ENCODE peak calls at places on chromosomes 6 and 20, in six cellular contexts. O, F, N, W, K and R are unnamed samples.

GRCh38 chr6:51678905-51679620 is 408.4 kb downstream of the PKHD1 start:
- DNase-seq in O (no peak), F (peak; percentile 22), N (no peak), W (no peak), K (no peak), R (no peak)

GRCh38 chr6:39251406-39251805 is 22.1 kb upstream of the KCNK5 start:
- DNase-seq in O (no peak), F (no peak), N (peak; percentile 70), W (no peak), K (no peak), R (no peak)

GRCh38 chr6:78615430-78615904 is 251.9 kb upstream of the IRAK1BP1 start:
- DNase-seq in O (no peak), F (no peak), N (peak; percentile 15), W (peak; percentile 45), K (no peak), R (no peak)

GRCh38 chr6:7815716-7816115 is 89.8 kb downstream of the BMP6 start:
- DNase-seq in O (no peak), F (no peak), N (no peak), W (no peak), K (no peak), R (no peak)

GRCh38 chr6:55069132-55069781 is 105.1 kb upstream of the HCRTR2 start:
- DNase-seq in O (no peak), F (peak; percentile 11), N (peak; percentile 66), W (peak; percentile 43), K (no peak), R (no peak)

GRCh38 chr6:87824813-87825475 is 122.9 kb upstream of the AKIRIN2 start:
- DNase-seq in O (no peak), F (no peak), N (no peak), W (no peak), K (no peak), R (no peak)

GRCh38 chr20:62964700-62965099 is 12.2 kb downstream of the SLC17A9 start:
- DNase-seq in O (no peak), F (no peak), N (no peak), W (no peak), K (no peak), R (no peak)

GRCh38 chr6:28940294-28940858 is 16.6 kb upstream of the TRIM27 start:
- DNase-seq in O (peak; percentile 73), F (peak; percentile 17), N (peak; percentile 63), W (no peak), K (no peak), R (no peak)

GRCh38 chr20:47825011-47825762 is 39.9 kb upstream of the SULF2 start:
- DNase-seq in O (peak; percentile 29), F (no peak), N (no peak), W (no peak), K (peak; percentile 74), R (no peak)

GRCh38 chr6:79613912-79614311 is 17.2 kb upstream of the SH3BGRL2 start:
- DNase-seq in O (no peak), F (no peak), N (no peak), W (no peak), K (no peak), R (no peak)

GRCh38 chr20:4674672-4675071 is 47.0 kb upstream of the PRND start:
- DNase-seq in O (no peak), F (no peak), N (no peak), W (no peak), K (no peak), R (no peak)

GRCh38 chr6:84575264-84575663 is 189.1 kb downstream of the TBX18 start:
- DNase-seq in O (no peak), F (no peak), N (no peak), W (peak; percentile 81), K (no peak), R (no peak)

GRCh38 chr6:152426276-152426675 is 210.9 kb downstream of the SYNE1 start:
- DNase-seq in O (no peak), F (no peak), N (no peak), W (no peak), K (no peak), R (no peak)

GRCh38 chr20:18663932-18664331 is 76.1 kb downstream of the DTD1 start:
- DNase-seq in O (no peak), F (no peak), N (no peak), W (peak; percentile 52), K (no peak), R (no peak)

GRCh38 chr6:140809694-140810101 is 1323.0 kb upstream of the GJE1 start:
- DNase-seq in O (no peak), F (no peak), N (no peak), W (peak; percentile 76), K (no peak), R (no peak)

GRCh38 chr6:138572200-138572875 is 73.0 kb upstream of the NHSL1 start:
- DNase-seq in O (no peak), F (peak; percentile 79), N (peak; percentile 90), W (peak; percentile 92), K (no peak), R (peak; percentile 83)

GRCh38 chr20:5356921-5357320 is 40.2 kb upstream of the PROKR2 start:
- DNase-seq in O (no peak), F (no peak), N (no peak), W (no peak), K (no peak), R (no peak)

GRCh38 chr6:23637296-23637695 is 488.7 kb upstream of the NRSN1 start:
- DNase-seq in O (no peak), F (no peak), N (no peak), W (no peak), K (no peak), R (no peak)

GRCh38 chr20:5465281-5465680 is 148.5 kb upstream of the PROKR2 start:
- DNase-seq in O (no peak), F (no peak), N (no peak), W (no peak), K (no peak), R (no peak)

GRCh38 chr6:164014716-164015484 is 600.4 kb downstream of the QKI start:
- DNase-seq in O (no peak), F (peak; percentile 41), N (no peak), W (no peak), K (no peak), R (no peak)

GRCh38 chr20:347640-348484 is 951 bp downstream of the NRSN2 start:
- DNase-seq in O (peak; percentile 93), F (peak; percentile 92), N (peak; percentile 99), W (peak; percentile 93), K (peak; percentile 95), R (peak; percentile 79)

GRCh38 chr20:24063100-24063499 is 74.5 kb upstream of the GGTLC1 start:
- DNase-seq in O (no peak), F (no peak), N (no peak), W (no peak), K (no peak), R (no peak)

GRCh38 chr6:26280409-26280808 is 84.6 kb upstream of the BTN3A2 start:
- DNase-seq in O (no peak), F (no peak), N (no peak), W (no peak), K (no peak), R (no peak)

GRCh38 chr6:138567052-138567451 is 67.8 kb upstream of the NHSL1 start:
- DNase-seq in O (no peak), F (no peak), N (no peak), W (no peak), K (no peak), R (no peak)

GRCh38 chr20:50516180-50516934 is 6.2 kb downstream of the PTPN1 start:
- DNase-seq in O (no peak), F (no peak), N (no peak), W (no peak), K (no peak), R (no peak)
- H3K4me1 ChIP-seq in O (peaks cover 96% of the 10 kb centered on the region), F (peaks cover 98% of the 10 kb centered on the region), N (peaks cover 66% of the 10 kb centered on the region), W (peaks cover 7% of the 10 kb centered on the region), K (peaks cover 91% of the 10 kb centered on the region), R (peaks cover 8% of the 10 kb centered on the region)

GRCh38 chr6:66555082-66555481 is 848.1 kb upstream of the EYS start:
- DNase-seq in O (no peak), F (no peak), N (no peak), W (no peak), K (no peak), R (no peak)

GRCh38 chr6:66561479-66561878 is 854.5 kb upstream of the EYS start:
- DNase-seq in O (no peak), F (no peak), N (no peak), W (no peak), K (no peak), R (no peak)

GRCh38 chr6:66556936-66557335 is 849.9 kb upstream of the EYS start:
- DNase-seq in O (no peak), F (no peak), N (no peak), W (no peak), K (no peak), R (no peak)

DNA sequence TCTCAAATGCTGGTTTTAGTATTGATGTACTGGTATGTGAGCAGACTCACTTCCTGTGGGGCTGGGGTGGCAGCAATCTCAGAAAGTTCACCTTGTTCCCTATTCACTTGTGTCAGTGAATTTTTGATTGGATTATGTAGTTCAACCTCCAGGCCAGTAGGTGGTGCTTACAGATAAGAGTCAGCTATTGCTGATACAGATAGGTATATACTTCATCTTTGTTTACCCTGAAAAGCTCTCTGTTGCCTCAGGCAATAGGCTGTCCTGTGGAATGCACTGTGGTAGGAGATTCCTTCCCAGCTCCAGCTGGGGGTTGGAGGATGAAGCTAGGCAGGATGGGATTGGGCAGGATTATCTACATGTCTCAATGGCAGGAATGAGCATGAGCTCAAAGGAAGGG is 851.2 kb upstream of the EYS start:
- DNase-seq in O (no peak), F (no peak), N (no peak), W (no peak), K (no peak), R (no peak)
- TF ChIP-seq CTCF in O (no peak), F (no peak), N (no peak), W (no peak), K (no peak), R (no peak)

DNA sequence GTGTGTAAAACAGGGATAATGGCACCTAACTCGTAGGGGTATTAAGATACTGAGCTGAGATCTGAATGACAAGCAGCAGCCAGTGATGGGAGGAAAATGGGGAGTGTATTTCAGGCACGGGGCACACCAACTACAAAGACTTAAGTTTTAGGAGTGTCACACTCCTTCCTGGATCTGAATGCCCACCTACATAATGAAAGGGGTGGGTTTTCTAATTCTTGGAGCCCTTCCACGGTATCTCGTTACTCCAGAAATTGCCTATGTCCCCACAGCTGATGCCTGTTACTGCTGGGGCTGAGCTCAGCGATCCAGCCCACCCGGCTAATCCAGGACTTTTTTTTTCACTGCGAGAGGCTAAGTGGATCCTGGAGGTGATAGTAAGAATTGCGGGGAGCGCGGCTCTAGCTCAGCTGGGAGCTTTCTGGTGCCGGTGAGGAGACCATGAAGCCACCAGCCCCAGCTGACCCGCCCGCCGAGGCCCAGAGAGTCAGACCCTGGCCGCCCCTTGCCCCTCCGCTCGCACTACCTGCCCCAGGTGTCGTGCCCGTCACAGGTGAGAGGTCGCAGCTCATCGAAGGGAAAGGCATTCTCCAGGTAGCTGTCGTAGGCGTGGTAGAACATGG is 726 bp downstream of the EDEM2 start:
- DNase-seq in O (peak; percentile 73), F (no peak), N (peak; percentile 47), W (no peak), K (peak; percentile 82), R (no peak)
- H3K27ac ChIP-seq in O (peak overlapping the region; percentile 83), F (no peak overlapping the region), N (peak overlapping the region; percentile 76), W (peak overlapping the region; percentile 35), K (peak overlapping the region; percentile 80), R (peak overlapping the region; percentile 82)

GRCh38 chr20:43949741-43950618 is 35.3 kb downstream of the TOX2 start:
- DNase-seq in O (no peak), F (no peak), N (no peak), W (peak; percentile 35), K (no peak), R (no peak)
- H3K4me1 ChIP-seq in O (peaks cover 7% of the 10 kb centered on the region), F (peaks cover 4% of the 10 kb centered on the region), N (no peaks in the 10 kb centered on the region), W (peaks cover 19% of the 10 kb centered on the region), K (peaks cover 22% of the 10 kb centered on the region), R (no peaks in the 10 kb centered on the region)